ENCODE peak calls at places on chromosomes 2 and 18, in ten cellular contexts. C, L, A, N, Y, E, J, F, X and I are unnamed samples.

GRCh38 chr2:135994281-135994680 is 8.9 kb upstream of the DARS1 start:
- DNase-seq in A (no peak), N (no peak), X (no peak), L (no peak), E (no peak), Y (no peak), J (no peak), F (no peak), C (no peak), I (no peak)

GRCh38 chr2:60309326-60309725 is 244.1 kb downstream of the BCL11A start:
- DNase-seq in C (no peak), E (no peak), Y (no peak), J (no peak), X (no peak), N (no peak), F (no peak), A (no peak), L (no peak), I (no peak)

GRCh38 chr2:185835974-185836373 is 97.4 kb downstream of the FSIP2 start:
- DNase-seq in X (no peak), Y (no peak), C (no peak), F (no peak), J (no peak), E (no peak), L (no peak), N (no peak), A (no peak), I (no peak)

GRCh38 chr18:36354989-36355388 is 57.5 kb downstream of the FHOD3 start:
- DNase-seq in X (no peak), E (no peak), L (no peak), J (no peak), F (peak), A (peak), N (no peak), C (peak), Y (peak), I (peak)

GRCh38 chr2:67304300-67304890 is 92.7 kb upstream of the ETAA1 start:
- DNase-seq in C (no peak), F (no peak), X (no peak), Y (no peak), J (peak), A (no peak), N (no peak), L (no peak), E (no peak), I (no peak)

GRCh38 chr2:85215074-85216050 is 82.2 kb downstream of the TCF7L1 start:
- DNase-seq in Y (no peak), F (peak), N (peak), X (no peak), L (no peak), A (peak), E (peak), J (no peak), C (peak), I (peak)

GRCh38 chr2:8435608-8436007 is 246.2 kb upstream of the ID2 start:
- DNase-seq in Y (no peak), J (no peak), E (no peak), F (no peak), L (no peak), C (peak), A (no peak), X (no peak), N (no peak), I (no peak)

GRCh38 chr2:184577741-184578140 is 20.6 kb upstream of the ZNF804A start:
- DNase-seq in X (no peak), N (no peak), A (no peak), Y (no peak), C (no peak), F (no peak), L (no peak), E (no peak), J (no peak), I (no peak)

GRCh38 chr2:199471443-199472057 is 13.8 kb upstream of the SATB2 start:
- DNase-seq in J (no peak), C (peak), Y (peak), F (peak), L (no peak), A (peak), X (no peak), E (no peak), N (peak), I (no peak)

GRCh38 chr2:207253946-207254345 is 88.2 kb upstream of the KLF7 start:
- DNase-seq in L (no peak), F (peak), C (peak), J (no peak), N (peak), E (peak), Y (peak), X (no peak), A (peak), I (peak)

GRCh38 chr2:9897331-9897737 is 54.1 kb downstream of the TAF1B start:
- DNase-seq in E (peak), N (peak), C (peak), Y (peak), A (peak), F (peak), X (no peak), J (no peak), L (no peak), I (peak)

GRCh38 chr2:173370198-173370597 is 15.5 kb downstream of the CDCA7 start:
- DNase-seq in E (no peak), X (no peak), Y (no peak), L (no peak), C (no peak), A (no peak), N (peak), F (no peak), J (no peak), I (no peak)

GRCh38 chr2:237911363-237912017 is 52.1 kb downstream of the RAMP1 start:
- DNase-seq in N (no peak), Y (no peak), J (no peak), C (no peak), F (no peak), E (no peak), L (no peak), X (no peak), A (no peak), I (no peak)

GRCh38 chr18:21855432-21855831 is 114.8 kb downstream of the MIB1 start:
- DNase-seq in J (no peak), X (no peak), C (no peak), A (no peak), F (no peak), L (no peak), Y (no peak), N (no peak), E (no peak), I (no peak)

GRCh38 chr2:92074549-92074898 is 2796.7 kb upstream of the TEKT4 start:
- DNase-seq in N (no peak), Y (no peak), C (no peak), J (no peak), F (no peak), L (no peak), E (no peak), X (no peak), A (no peak), I (no peak)